ENCODE peak calls at places on chromosomes 5 and 9, in four cellular contexts. V, X, G and K are unnamed samples.
A peak's percentile ranks its signal among the peaks of the same experiment; 100 is the strongest.

GRCh38 chr9:74035786-74036185 is 461.3 kb upstream of the RORB start:
- DNase-seq in V (no peak), X (peak; percentile 10), G (no peak), K (no peak)

GRCh38 chr5:158530111-158530510 is 569.6 kb downstream of the EBF1 start:
- DNase-seq in V (no peak), X (no peak), G (no peak), K (no peak)

GRCh38 chr5:179267071-179267670 is 78.1 kb downstream of the ADAMTS2 start:
- DNase-seq in V (no peak), X (no peak), G (no peak), K (no peak)

GRCh38 chr9:26813247-26813646 is 79.4 kb downstream of the CAAP1 start:
- DNase-seq in V (peak; percentile 28), X (no peak), G (no peak), K (no peak)

GRCh38 chr5:126443374-126443851 is 20.2 kb downstream of the GRAMD2B start:
- DNase-seq in V (peak; percentile 75), X (peak; percentile 29), G (no peak), K (no peak)

GRCh38 chr9:70994582-70994981 is 126.8 kb downstream of the TRPM3 start:
- DNase-seq in V (no peak), X (no peak), G (no peak), K (no peak)

GRCh38 chr5:20572560-20572959 is 584.6 kb upstream of the CDH18 start:
- DNase-seq in V (no peak), X (no peak), G (no peak), K (no peak)

GRCh38 chr5:153902026-153902425 is 136.7 kb downstream of the FAM114A2 start:
- DNase-seq in V (no peak), X (no peak), G (no peak), K (no peak)

GRCh38 chr9:89215342-89215741 is 36.7 kb upstream of the SHC3 start:
- DNase-seq in V (no peak), X (no peak), G (no peak), K (no peak)

GRCh38 chr9:2180704-2181103 is 165.6 kb downstream of the SMARCA2 start:
- DNase-seq in V (no peak), X (no peak), G (no peak), K (no peak)

GRCh38 chr9:127177221-127177620 is 54.8 kb upstream of the ANGPTL2 start:
- DNase-seq in V (no peak), X (no peak), G (no peak), K (no peak)

GRCh38 chr5:88388476-88389170 is 120.0 kb upstream of the TMEM161B start:
- DNase-seq in V (no peak), X (no peak), G (peak; percentile 51), K (no peak)

GRCh38 chr9:99340281-99340680 is 118.2 kb downstream of the SEC61B start:
- DNase-seq in V (no peak), X (no peak), G (no peak), K (no peak)

GRCh38 chr9:1222511-1222910 is 172.4 kb downstream of the DMRT2 start:
- DNase-seq in V (no peak), X (no peak), G (no peak), K (no peak)

GRCh38 chr5:116046823-116047222 is 14.6 kb downstream of the ARL14EPL start:
- DNase-seq in V (no peak), X (no peak), G (no peak), K (no peak)

GRCh38 chr5:148963679-148964078 is 99.2 kb downstream of the SH3TC2 start:
- DNase-seq in V (no peak), X (no peak), G (no peak), K (no peak)

GRCh38 chr9:79116709-79117108 is 455.1 kb upstream of the TLE4 start:
- DNase-seq in V (no peak), X (no peak), G (no peak), K (no peak)

GRCh38 chr9:86867658-86868313 is 79.5 kb downstream of the GAS1 start:
- DNase-seq in V (no peak), X (no peak), G (no peak), K (no peak)

GRCh38 chr9:35940474-35941467 is 17.2 kb downstream of the OR2S2 start:
- DNase-seq in V (no peak), X (no peak), G (no peak), K (no peak)

GRCh38 chr5:51621156-51621555 is 237.9 kb downstream of the ISL1 start:
- DNase-seq in V (no peak), X (no peak), G (no peak), K (no peak)

GRCh38 chr5:127858116-127858784 is 155.1 kb downstream of the CCDC192 start:
- DNase-seq in V (no peak), X (no peak), G (no peak), K (no peak)

GRCh38 chr5:52961238-52961637 is 27.9 kb upstream of the ITGA2 start:
- DNase-seq in V (no peak), X (no peak), G (no peak), K (no peak)
- TF ChIP-seq CHD2 in V (no peak), X (no peak), G (no peak), K (no peak)

GRCh38 chr5:53871772-53872171 is 311.3 kb downstream of the NDUFS4 start:
- DNase-seq in V (no peak), X (no peak), G (no peak), K (no peak)
- TF ChIP-seq ATF3 in V (no peak), X (no peak), G (no peak), K (no peak)

DNA sequence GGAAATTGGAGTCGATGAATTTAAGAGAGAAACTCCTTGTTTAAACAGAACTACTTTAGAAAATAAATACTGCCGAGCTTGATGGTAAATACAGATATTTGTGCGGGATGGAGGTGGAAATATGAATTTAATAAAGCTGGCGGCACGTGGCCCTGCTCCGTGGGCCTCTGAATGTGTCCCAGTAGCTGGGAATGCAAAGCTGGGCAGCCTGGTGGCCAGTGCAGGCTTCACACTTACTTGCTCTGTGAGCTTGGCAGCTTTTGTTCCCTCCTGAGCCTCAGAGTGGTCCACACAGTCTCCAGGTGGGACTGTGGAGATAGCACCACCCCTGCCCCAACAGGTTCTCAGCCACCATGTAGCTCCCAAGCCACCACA is 45.9 kb downstream of the BARX1 start:
- DNase-seq in V (no peak), X (no peak), G (no peak), K (no peak)
- TF ChIP-seq CHD2 in V (no peak), X (no peak), G (no peak), K (no peak)

GRCh38 chr9:94148419-94148818 is 64.2 kb downstream of the PTPDC1 start:
- DNase-seq in V (no peak), X (no peak), G (no peak), K (no peak)
- TF ChIP-seq ATF3 in V (no peak), X (no peak), G (no peak), K (no peak)

GRCh38 chr9:134943411-134943810 is 25.7 kb upstream of the FCN1 start:
- DNase-seq in V (no peak), X (no peak), G (no peak), K (no peak)
- TF ChIP-seq CHD2 in V (no peak), X (no peak), G (no peak), K (no peak)

DNA sequence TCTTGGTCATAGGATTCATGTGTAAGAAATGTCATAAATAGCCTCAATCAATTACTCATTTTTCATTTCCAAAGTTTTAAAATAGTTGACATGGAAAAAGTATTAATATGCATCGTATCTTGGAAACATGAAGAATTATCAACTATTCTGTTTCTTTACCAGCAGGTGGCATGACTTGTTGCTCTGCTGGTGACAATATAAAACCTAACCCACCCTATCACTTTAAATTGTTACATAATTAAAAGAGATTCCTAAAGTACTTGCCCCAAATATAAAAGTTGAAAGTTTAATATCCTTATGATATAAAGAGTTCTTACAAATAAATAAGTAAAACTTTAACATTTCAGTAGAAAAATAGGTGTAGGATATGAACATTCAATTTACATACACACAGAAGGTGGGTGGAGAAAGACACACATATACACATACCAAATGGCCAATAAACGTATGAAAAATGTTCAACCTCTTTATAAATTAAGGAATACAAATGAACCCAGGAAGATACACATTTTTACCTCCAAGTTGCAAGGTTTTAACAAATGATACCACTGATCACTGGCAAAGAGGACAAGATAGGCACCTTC is 30.6 kb downstream of the MAP1B start:
- DNase-seq in V (no peak), X (peak; percentile 7), G (no peak), K (peak; percentile 26)
- TF ChIP-seq ATF3 in V (no peak), X (no peak), G (no peak), K (no peak)